ENCODE peak calls at places on chromosomes 12 and 14, in four cellular contexts. M, F, W and Q are unnamed samples.

GRCh38 chr12:6866920-6867406 is 368 bp upstream of the TPI1 start:
- DNase-seq in F (no peak), W (no peak), M (no peak), Q (no peak)

GRCh38 chr12:50050410-50051280 is 6.8 kb upstream of the ASIC1 start:
- DNase-seq in W (peak), M (peak), F (peak), Q (no peak)

GRCh38 chr14:69780952-69781351 is 14.0 kb downstream of the SRSF5 start:
- DNase-seq in W (no peak), F (no peak), M (no peak), Q (no peak)

GRCh38 chr12:8867786-8868185 is 45.4 kb downstream of the A2ML1 start:
- DNase-seq in M (no peak), W (no peak), F (no peak), Q (no peak)

GRCh38 chr12:108589028-108589839 is 8.7 kb downstream of the TMEM119 start:
- DNase-seq in W (peak), F (no peak), M (no peak), Q (no peak)

GRCh38 chr14:97977711-97978261 is 1180.6 kb downstream of the VRK1 start:
- DNase-seq in W (no peak), M (no peak), F (peak), Q (no peak)

GRCh38 chr12:24854908-24855307 is 94.0 kb downstream of the BCAT1 start:
- DNase-seq in W (no peak), M (peak), F (no peak), Q (no peak)

GRCh38 chr12:106030210-106031175 is 108.3 kb downstream of the NUAK1 start:
- DNase-seq in F (no peak), M (peak), W (peak), Q (no peak)

GRCh38 chr12:83018063-83018462 is 331.4 kb downstream of the TMTC2 start:
- DNase-seq in W (peak), F (no peak), M (no peak), Q (no peak)

GRCh38 chr12:10739157-10740118 is 16.3 kb upstream of the YBX3 start:
- DNase-seq in W (no peak), M (no peak), F (no peak), Q (no peak)

GRCh38 chr12:68933564-68933893 is 558 bp upstream of the CPM start:
- DNase-seq in W (no peak), M (no peak), F (no peak), Q (peak)

GRCh38 chr12:87848248-87848868 is 180.8 kb downstream of the C12orf50 start:
- DNase-seq in M (peak), W (peak), F (no peak), Q (peak)

GRCh38 chr14:104724407-104724980 is 465 bp downstream of the ADSS1 start:
- DNase-seq in F (no peak), W (no peak), M (no peak), Q (no peak)

GRCh38 chr12:56158926-56159461 is 835 bp downstream of the MYL6 start:
- DNase-seq in F (peak), W (peak), M (peak), Q (peak)

GRCh38 chr12:63308701-63309100 is 157.7 kb upstream of the AVPR1A start:
- DNase-seq in M (no peak), F (no peak), W (no peak), Q (no peak)

GRCh38 chr12:4106617-4107016 is 166.9 kb upstream of the CCND2 start:
- DNase-seq in W (no peak), F (no peak), M (no peak), Q (no peak)

GRCh38 chr12:104673294-104674062 is 216.7 kb downstream of the CHST11 start:
- DNase-seq in F (no peak), M (no peak), W (no peak), Q (no peak)

GRCh38 chr12:50611021-50611420 is 106.2 kb downstream of the DIP2B start:
- DNase-seq in F (no peak), W (no peak), M (no peak), Q (no peak)

GRCh38 chr12:5097786-5098185 is 54.1 kb downstream of the KCNA5 start:
- DNase-seq in M (no peak), W (no peak), F (no peak), Q (no peak)

GRCh38 chr14:31320216-31320615 is 100.1 kb downstream of the HEATR5A start:
- DNase-seq in W (no peak), M (no peak), F (no peak), Q (no peak)

GRCh38 chr14:25049127-25049558 is 804 bp downstream of the STXBP6 start:
- DNase-seq in W (no peak), M (no peak), F (no peak), Q (no peak)

GRCh38 chr12:5889381-5890047 is 55.5 kb downstream of the ANO2 start:
- DNase-seq in F (peak), M (no peak), W (peak), Q (no peak)

GRCh38 chr14:105093426-105094192 is 28.4 kb upstream of the GPR132 start:
- DNase-seq in F (peak), W (peak), M (peak), Q (peak)

GRCh38 chr14:34629657-34630529 is at the start of gene SNX6:
- DNase-seq in F (peak), M (peak), W (peak), Q (peak)
- H3K4ac ChIP-seq in F (no peak), M (peak), W (peak), Q (peak)

GRCh38 chr12:54039417-54040147 is 6.7 kb downstream of the HOXC5 start:
- DNase-seq in M (no peak), W (no peak), F (no peak), Q (no peak)

GRCh38 chr12:54036620-54037359 is 3.9 kb downstream of the HOXC5 start:
- DNase-seq in M (no peak), W (no peak), F (no peak), Q (no peak)

GRCh38 chr12:54038760-54039414 is 6.0 kb downstream of the HOXC5 start:
- DNase-seq in F (no peak), M (no peak), W (no peak), Q (no peak)

GRCh38 chr12:54037360-54038259 is 4.8 kb downstream of the HOXC5 start:
- DNase-seq in M (no peak), F (no peak), W (no peak), Q (no peak)

GRCh38 chr12:54038260-54038759 is 5.5 kb downstream of the HOXC5 start:
- DNase-seq in W (no peak), F (no peak), M (no peak), Q (no peak)
- H2AK5ac ChIP-seq in W (no peak), F (no peak), M (no peak), Q (no peak)

GRCh38 chr12:57725851-57726150 is 12.7 kb downstream of the AGAP2 start:
- DNase-seq in F (no peak), W (no peak), M (no peak), Q (no peak)

GRCh38 chr12:57727758-57728395 is 10.7 kb downstream of the AGAP2 start:
- DNase-seq in W (peak), F (peak), M (no peak), Q (no peak)

GRCh38 chr12:57726884-57727757 is 11.4 kb downstream of the AGAP2 start:
- DNase-seq in M (no peak), W (no peak), F (peak), Q (no peak)

GRCh38 chr12:57724936-57725740 is 13.4 kb downstream of the AGAP2 start:
- DNase-seq in M (no peak), W (no peak), F (no peak), Q (no peak)

DNA sequence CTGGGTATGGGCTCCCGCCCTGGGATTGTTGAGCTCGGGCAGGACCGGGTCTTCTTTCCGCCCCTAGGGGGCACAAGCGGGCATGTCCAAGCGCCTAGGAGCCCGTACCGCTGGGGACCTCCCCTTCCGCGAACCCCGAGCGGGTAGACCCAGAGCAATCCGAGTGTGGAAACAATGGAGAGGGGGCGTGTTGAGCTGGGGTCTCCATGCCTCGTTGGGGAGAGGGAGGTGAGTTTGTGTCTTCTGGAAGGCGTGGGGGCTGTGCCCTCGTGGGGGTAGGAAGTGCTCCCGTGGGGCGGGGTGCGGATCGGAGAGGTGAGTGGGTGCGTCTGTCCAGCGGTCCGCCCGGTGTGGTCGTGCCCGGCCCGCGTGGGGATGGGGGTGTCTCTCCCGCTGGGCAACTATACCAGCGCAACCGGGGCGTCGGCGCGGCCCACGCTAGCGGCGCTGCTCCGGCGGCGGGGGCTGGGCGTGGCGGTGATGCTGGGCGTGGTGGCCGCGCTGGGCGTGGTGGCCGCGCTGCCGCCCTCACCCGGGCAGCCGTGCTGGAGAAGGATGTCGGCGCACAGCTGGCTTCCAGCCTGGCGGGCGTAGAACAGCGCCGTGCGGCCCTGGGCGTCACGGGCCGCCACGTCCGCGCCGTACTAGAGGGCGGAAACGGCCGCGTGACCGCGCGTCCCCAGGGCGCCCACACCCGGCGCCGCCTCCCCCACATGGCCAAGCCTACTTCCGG is 12.2 kb downstream of the AGAP2 start:
- DNase-seq in M (peak), F (peak), W (peak), Q (peak)
- H3K4ac ChIP-seq in M (peak), F (no peak), W (no peak), Q (no peak)

GRCh38 chr12:75837700-75838099 is 193.9 kb downstream of the PHLDA1 start:
- DNase-seq in F (no peak), W (peak), M (no peak), Q (no peak)
- H2AK5ac ChIP-seq in F (no peak), W (no peak), M (no peak), Q (no peak)

GRCh38 chr14:102774391-102775153 is 2.7 kb upstream of the TRAF3 start:
- DNase-seq in F (peak), W (peak), M (peak), Q (no peak)

GRCh38 chr14:102777711-102778615 is 714 bp downstream of the TRAF3 start:
- DNase-seq in M (peak), W (no peak), F (peak), Q (no peak)

GRCh38 chr14:102778616-102779351 is 1.5 kb downstream of the TRAF3 start:
- DNase-seq in F (no peak), M (peak), W (no peak), Q (no peak)

GRCh38 chr14:102776761-102777710 is at the start of gene TRAF3:
- DNase-seq in M (peak), W (no peak), F (peak), Q (no peak)

DNA sequence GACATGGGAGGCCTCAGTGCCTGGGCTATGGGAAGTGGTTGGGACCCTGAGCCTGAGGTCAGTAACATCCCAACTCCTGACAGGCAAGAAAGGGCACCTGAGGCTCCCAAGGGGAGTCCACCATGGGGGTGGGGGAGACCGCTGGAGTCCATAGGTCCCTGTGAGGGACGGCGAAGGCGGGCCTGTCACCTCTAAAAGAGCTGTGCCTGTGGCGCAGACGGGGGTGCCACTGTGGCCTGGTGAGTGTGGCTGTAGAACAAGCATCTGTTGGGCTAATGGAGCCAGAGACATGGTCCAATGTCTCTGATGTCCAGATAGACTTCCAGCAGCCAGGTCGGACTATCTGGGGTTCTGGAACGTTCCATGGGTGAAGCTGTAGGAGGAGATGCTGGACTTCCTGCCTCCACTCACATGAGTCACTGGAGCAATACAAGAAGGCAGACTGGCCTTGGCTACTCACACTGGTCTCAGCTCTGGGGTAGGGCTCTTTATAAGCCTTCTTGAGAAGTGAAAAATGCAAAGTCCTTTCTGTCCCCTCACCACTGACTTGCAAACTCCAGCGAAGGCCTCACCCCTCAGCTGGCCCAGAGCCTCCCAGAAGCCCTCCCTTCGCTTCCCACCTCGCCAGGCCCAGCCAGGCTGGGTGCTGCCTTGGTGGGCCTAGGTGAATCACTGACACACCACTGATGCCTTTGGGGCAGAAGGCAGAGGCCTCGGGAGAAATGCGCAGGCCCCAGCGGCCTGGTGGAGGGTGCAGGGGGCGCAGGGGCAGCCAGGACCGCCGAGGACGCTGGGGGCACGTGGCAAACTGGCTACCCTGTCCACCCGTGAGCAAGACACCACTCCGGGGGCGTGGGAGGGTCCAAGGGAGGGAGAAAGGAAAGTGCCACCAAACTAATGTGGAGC is 1.1 kb upstream of the TRAF3 start:
- DNase-seq in F (peak), M (peak), W (no peak), Q (no peak)
- H3K4ac ChIP-seq in F (no peak), M (peak), W (no peak), Q (peak)

GRCh38 chr12:132454949-132455418 is 35.0 kb upstream of the FBRSL1 start:
- DNase-seq in M (no peak), W (no peak), F (no peak), Q (no peak)

GRCh38 chr12:132455565-132455964 is 34.4 kb upstream of the FBRSL1 start:
- DNase-seq in W (no peak), F (no peak), M (no peak), Q (no peak)

GRCh38 chr12:132456944-132457495 is 32.9 kb upstream of the FBRSL1 start:
- DNase-seq in M (no peak), F (no peak), W (peak), Q (no peak)

GRCh38 chr12:132454154-132454948 is 35.6 kb upstream of the FBRSL1 start:
- DNase-seq in F (no peak), W (no peak), M (no peak), Q (no peak)

DNA sequence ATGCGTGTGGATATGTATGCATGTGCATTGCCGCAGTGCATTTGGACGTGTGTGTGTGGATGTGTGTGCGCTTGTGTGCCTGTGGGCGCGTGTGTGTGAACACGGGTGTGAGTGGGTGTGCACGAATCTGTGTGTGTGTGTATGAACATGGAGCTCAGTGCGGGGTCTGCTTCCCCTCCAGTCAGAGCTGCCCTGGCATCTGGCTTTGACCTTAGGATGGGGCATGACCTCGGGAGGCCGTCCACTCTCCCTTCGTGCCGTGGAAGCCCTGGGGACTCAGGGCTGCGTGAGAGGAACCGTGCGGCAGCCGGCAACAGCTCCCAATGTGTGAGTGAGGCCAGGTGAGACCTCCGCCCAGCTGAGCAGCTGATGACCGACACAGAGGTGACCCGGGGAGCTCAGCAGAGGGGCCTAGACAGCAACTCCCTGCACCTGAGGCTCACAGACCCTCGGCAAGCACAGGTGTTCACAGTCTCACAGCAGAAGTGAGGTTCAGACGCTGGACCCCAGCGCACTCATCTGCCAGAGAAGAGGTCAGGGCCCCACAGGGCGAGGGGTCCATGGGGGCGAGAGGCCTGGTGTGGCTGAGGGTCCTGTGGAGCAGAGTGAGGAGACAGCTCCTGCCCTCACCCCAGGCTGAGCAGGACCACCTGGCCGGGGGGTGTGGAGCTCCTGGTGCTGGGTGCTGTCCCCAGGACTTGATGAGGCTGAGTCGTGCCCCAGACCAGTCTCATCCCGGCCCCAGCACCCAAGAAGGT is 33.6 kb upstream of the FBRSL1 start:
- DNase-seq in F (no peak), M (no peak), W (no peak), Q (no peak)
- H2AK5ac ChIP-seq in F (no peak), M (no peak), W (no peak), Q (peak)

DNA sequence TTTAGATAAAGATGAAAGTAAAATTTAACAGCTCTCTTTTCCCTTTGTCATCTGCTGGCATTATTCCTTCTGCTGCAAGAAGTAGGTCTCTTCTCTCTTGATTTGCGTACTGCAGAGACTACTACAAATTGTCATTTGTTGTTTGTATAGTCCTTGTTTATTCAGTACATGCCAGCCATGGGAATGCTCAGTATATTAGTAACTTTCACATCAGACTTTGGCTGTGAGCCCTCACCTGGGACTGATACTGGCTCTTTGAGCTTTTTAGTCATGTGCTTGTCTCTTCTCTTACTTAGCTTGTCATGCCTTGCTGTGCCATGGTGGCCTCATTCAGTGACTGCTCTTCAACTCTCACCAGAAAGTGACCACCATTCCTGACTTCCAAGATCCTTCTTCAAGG is 169.8 kb downstream of the PRKCH start:
- DNase-seq in M (no peak), W (no peak), F (no peak), Q (no peak)
- H3K4ac ChIP-seq in M (peak), W (no peak), F (no peak), Q (no peak)

DNA sequence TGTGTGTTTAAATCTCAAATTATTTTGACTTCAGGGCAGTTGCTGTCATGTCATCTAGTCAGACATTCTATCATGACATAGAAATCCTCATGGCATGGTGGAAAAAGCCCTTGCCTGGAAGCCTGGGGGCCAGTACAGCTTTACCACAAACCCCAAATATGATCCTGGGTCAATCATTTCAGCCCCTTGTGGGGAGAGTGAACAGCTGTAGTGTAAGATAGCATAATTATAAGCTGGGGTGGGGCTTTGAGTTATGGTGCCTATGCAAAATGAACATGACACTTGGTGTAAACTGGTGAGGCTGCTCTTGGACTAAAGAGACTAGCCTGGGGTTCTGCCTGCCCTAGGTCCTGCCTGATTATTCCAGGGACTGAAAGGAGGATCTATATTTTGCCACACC is 207.7 kb upstream of the DDHD1 start:
- DNase-seq in F (no peak), M (no peak), W (no peak), Q (no peak)
- H2AK5ac ChIP-seq in F (no peak), M (no peak), W (no peak), Q (no peak)

GRCh38 chr12:30197392-30198047 is 413.8 kb upstream of the TMTC1 start:
- DNase-seq in M (peak), W (peak), F (no peak), Q (no peak)
- H3K4ac ChIP-seq in M (no peak), W (no peak), F (no peak), Q (no peak)

GRCh38 chr12:85357609-85358008 is 77.6 kb downstream of the ALX1 start:
- DNase-seq in W (no peak), F (no peak), M (no peak), Q (no peak)
- H2AK5ac ChIP-seq in W (no peak), F (no peak), M (no peak), Q (no peak)